ENCODE peak calls at places on chromosomes 13 and 19, in four cellular contexts. W is H9, D is neural progenitor cell, B is neural crest cell. J is an unnamed sample.

GRCh38 chr19:16301999-16302694 is 22.5 kb upstream of the KLF2 start:
- DNase-seq in B (no peak), D (no peak), W (no peak), J (no peak)

GRCh38 chr19:55094456-55095259 is 19.0 kb downstream of the EPS8L1 start:
- DNase-seq in B (no peak), W (peak), D (peak), J (peak)

GRCh38 chr13:45411226-45411625 is 6.9 kb downstream of the SLC25A30 start:
- DNase-seq in D (no peak), W (no peak), B (no peak), J (no peak)

GRCh38 chr13:51797664-51798488 is 6.1 kb downstream of the DHRS12 start:
- DNase-seq in D (peak), B (no peak), W (peak), J (peak)

GRCh38 chr19:30394481-30395151 is 22.4 kb downstream of the ZNF536 start:
- DNase-seq in W (no peak), D (no peak), B (no peak), J (no peak)

GRCh38 chr19:31525610-31526147 is 176.4 kb upstream of the TSHZ3 start:
- DNase-seq in D (no peak), W (no peak), B (no peak), J (no peak)

GRCh38 chr19:6023085-6023682 is 45.2 kb upstream of the RANBP3 start:
- DNase-seq in B (no peak), D (no peak), W (no peak), J (no peak)

GRCh38 chr13:107202371-107203023 is 634.6 kb upstream of the ARGLU1 start:
- DNase-seq in W (no peak), B (no peak), D (no peak), J (no peak)

GRCh38 chr19:33194884-33195710 is 967 bp downstream of the LRP3 start:
- DNase-seq in D (peak), W (no peak), B (no peak), J (peak)

GRCh38 chr13:40206241-40207109 is 460.0 kb downstream of the FOXO1 start:
- DNase-seq in B (no peak), D (no peak), W (no peak), J (no peak)

GRCh38 chr19:38583985-38584305 is 33.8 kb downstream of the MAP4K1 start:
- DNase-seq in D (no peak), B (no peak), W (no peak), J (no peak)

GRCh38 chr19:36771275-36772231 is 1.1 kb downstream of the ZNF850 start:
- DNase-seq in W (peak), D (peak), B (peak), J (peak)

GRCh38 chr13:37878921-37879320 is 9.3 kb upstream of the TRPC4 start:
- DNase-seq in W (no peak), D (no peak), B (no peak), J (no peak)

GRCh38 chr13:31476266-31476665 is 263.1 kb upstream of the RXFP2 start:
- DNase-seq in W (no peak), B (no peak), D (no peak), J (no peak)

GRCh38 chr19:51461723-51462161 is 3.5 kb upstream of the SIGLEC8 start:
- DNase-seq in B (no peak), D (no peak), W (no peak), J (no peak)

GRCh38 chr13:108000998-108001397 is 214.3 kb downstream of the LIG4 start:
- DNase-seq in D (no peak), B (no peak), W (no peak), J (no peak)

GRCh38 chr19:47309038-47309437 is 623 bp upstream of the C5AR1 start:
- DNase-seq in B (no peak), W (no peak), D (no peak), J (no peak)

GRCh38 chr13:20190481-20191310 is 2.0 kb downstream of the GJB2 start:
- DNase-seq in D (no peak), B (no peak), W (no peak), J (no peak)

GRCh38 chr13:113648218-113648615 is 9.8 kb downstream of the ATP4B start:
- DNase-seq in W (no peak), D (no peak), B (no peak), J (peak)

GRCh38 chr13:101875717-101876393 is 423.4 kb downstream of the ITGBL1 start:
- DNase-seq in B (no peak), D (no peak), W (no peak), J (no peak)

GRCh38 chr13:24923305-24923640 is 159.3 kb downstream of the RNF17 start:
- DNase-seq in B (no peak), D (no peak), W (no peak), J (no peak)

GRCh38 chr13:114258589-114258988 is 22.8 kb upstream of the UPF3A start:
- DNase-seq in D (no peak), W (no peak), B (no peak), J (no peak)

GRCh38 chr19:4559569-4559968 is at the start of gene SEMA6B:
- DNase-seq in D (no peak), W (no peak), B (no peak), J (no peak)

GRCh38 chr13:34176636-34177035 is 358.7 kb downstream of the RFC3 start:
- DNase-seq in W (no peak), B (no peak), D (no peak), J (no peak)

GRCh38 chr19:14370169-14370998 is 10.9 kb upstream of the ADGRE5 start:
- DNase-seq in B (no peak), W (no peak), D (no peak), J (no peak)

GRCh38 chr19:391199-391557 is 17.8 kb downstream of the C2CD4C start:
- DNase-seq in W (no peak), D (no peak), B (no peak), J (no peak)

GRCh38 chr13:85724554-85725432 is 74.4 kb downstream of the SLITRK6 start:
- DNase-seq in B (no peak), W (no peak), D (no peak), J (no peak)

GRCh38 chr13:64278493-64278892 is 2862.8 kb upstream of the PCDH20 start:
- DNase-seq in D (no peak), B (no peak), W (no peak), J (no peak)

GRCh38 chr13:63370101-63370500 is 1954.5 kb upstream of the PCDH20 start:
- DNase-seq in D (no peak), B (no peak), W (no peak), J (no peak)

GRCh38 chr19:38208571-38208970 is 15.5 kb downstream of the DPF1 start:
- DNase-seq in D (no peak), B (no peak), W (no peak), J (no peak)

GRCh38 chr13:21676611-21677021 is 5.7 kb downstream of the FGF9 start:
- DNase-seq in W (peak), B (no peak), D (peak), J (peak)